ENCODE peak calls at places on chromosome 11, in four cellular contexts. R is A549, O is HS-27A, A is T-cell. T is an unnamed sample.

GRCh38 chr11:109037856-109038780 is 373.2 kb downstream of the DDX10 start:
- DNase-seq in R (no peak), O (peak), A (no peak), T (no peak)

GRCh38 chr11:72836111-72836510 is 21.9 kb downstream of the ATG16L2 start:
- DNase-seq in R (no peak), O (no peak), A (no peak), T (no peak)

GRCh38 chr11:1825039-1825740 is 9.6 kb upstream of the SYT8 start:
- DNase-seq in R (peak), O (no peak), A (no peak), T (no peak)

GRCh38 chr11:68113986-68114385 is 7.2 kb downstream of the CHKA start:
- DNase-seq in R (no peak), O (no peak), A (no peak), T (no peak)

GRCh38 chr11:78773077-78773476 is 198.4 kb upstream of the NARS2 start:
- DNase-seq in R (no peak), O (no peak), A (no peak), T (no peak)

GRCh38 chr11:59394186-59394585 is 32.0 kb downstream of the OR5A2 start:
- DNase-seq in R (no peak), O (no peak), A (no peak), T (no peak)

GRCh38 chr11:12692238-12693074 is 18.2 kb downstream of the TEAD1 start:
- DNase-seq in R (peak), O (no peak), A (no peak), T (peak)

GRCh38 chr11:116930177-116930576 is 92.8 kb upstream of the APOA1 start:
- DNase-seq in R (no peak), O (no peak), A (peak), T (no peak)

GRCh38 chr11:76685237-76685636 is 14.7 kb upstream of the LRRC32 start:
- DNase-seq in R (no peak), O (no peak), A (no peak), T (no peak)

GRCh38 chr11:12110714-12111481 is 508 bp downstream of the MICAL2 start:
- DNase-seq in R (no peak), O (no peak), A (peak), T (no peak)

GRCh38 chr11:101866619-101867491 is 48.0 kb upstream of the CEP126 start:
- DNase-seq in R (peak), O (no peak), A (no peak), T (no peak)

GRCh38 chr11:14916403-14916802 is 24.4 kb upstream of the CYP2R1 start:
- DNase-seq in R (no peak), O (no peak), A (no peak), T (no peak)

GRCh38 chr11:106989056-106989455 is 29.2 kb downstream of the GUCY1A2 start:
- DNase-seq in R (no peak), O (no peak), A (no peak), T (no peak)

GRCh38 chr11:10201343-10201742 is 92.7 kb downstream of the SBF2 start:
- DNase-seq in R (no peak), O (no peak), A (no peak), T (no peak)

GRCh38 chr11:116870054-116870453 is 32.6 kb upstream of the APOA1 start:
- DNase-seq in R (no peak), O (no peak), A (no peak), T (no peak)

GRCh38 chr11:2567026-2567671 is 122.3 kb downstream of the KCNQ1 start:
- DNase-seq in R (no peak), O (no peak), A (no peak), T (no peak)

GRCh38 chr11:120931057-120931779 is 92.7 kb upstream of the TBCEL start:
- DNase-seq in R (peak), O (no peak), A (no peak), T (no peak)

GRCh38 chr11:19409307-19409706 is 168.6 kb upstream of the E2F8 start:
- DNase-seq in R (no peak), O (no peak), A (no peak), T (no peak)

GRCh38 chr11:123475478-123475877 is 45.4 kb downstream of the GRAMD1B start:
- DNase-seq in R (peak), O (no peak), A (no peak), T (no peak)

GRCh38 chr11:83508804-83509203 is 222.6 kb upstream of the CCDC90B start:
- DNase-seq in R (no peak), O (no peak), A (no peak), T (no peak)

GRCh38 chr11:6799402-6799801 is at the start of gene OR6A2:
- DNase-seq in R (no peak), O (no peak), A (no peak), T (no peak)

GRCh38 chr11:3153291-3153861 is 11.7 kb downstream of the OSBPL5 start:
- DNase-seq in R (no peak), O (no peak), A (no peak), T (no peak)

GRCh38 chr11:62217191-62217748 is 8.8 kb downstream of the SCGB2A1 start:
- DNase-seq in R (peak), O (no peak), A (no peak), T (no peak)

GRCh38 chr11:12195773-12196172 is 85.4 kb downstream of the MICAL2 start:
- DNase-seq in R (no peak), O (no peak), A (peak), T (no peak)

GRCh38 chr11:61092280-61092766 is 10.0 kb upstream of the CD5 start:
- DNase-seq in R (no peak), O (no peak), A (no peak), T (no peak)

GRCh38 chr11:66956689-66957290 is 1.4 kb downstream of the PC start:
- DNase-seq in R (peak), O (no peak), A (no peak), T (no peak)

GRCh38 chr11:84117394-84117793 is 831.2 kb upstream of the CCDC90B start:
- DNase-seq in R (no peak), O (no peak), A (no peak), T (no peak)

GRCh38 chr11:57360991-57361390 is 20.0 kb downstream of the PRG3 start:
- DNase-seq in R (no peak), O (no peak), A (no peak), T (no peak)

GRCh38 chr11:30128269-30128932 is 102.4 kb upstream of the FSHB start:
- DNase-seq in R (peak), O (peak), A (no peak), T (peak)

GRCh38 chr11:44030276-44030932 is 17.4 kb upstream of the ACCSL start:
- DNase-seq in R (no peak), O (no peak), A (no peak), T (no peak)